ENCODE peak calls at places on chromosomes 2 and 18, in six cellular contexts. U is astrocyte, J is GM23248, V is PC-3, P is endothelial cell of umbilical vein, E is GM23338. Y is an unnamed sample.
A peak's percentile ranks its signal among the peaks of the same experiment; 100 is the strongest.

GRCh38 chr2:1605102-1605501 is 139.2 kb downstream of the PXDN start:
- DNase-seq in U (peak; percentile 61), P (peak; percentile 54), J (peak; percentile 57), E (peak; percentile 22), V (no peak), Y (no peak)

GRCh38 chr2:121356058-121356640 is 71.1 kb upstream of the TFCP2L1 start:
- DNase-seq in P (peak; percentile 74), E (peak; percentile 92), J (peak; percentile 78), U (peak; percentile 41), V (peak; percentile 91), Y (peak; percentile 83)

GRCh38 chr18:13983506-13983905 is 68.2 kb upstream of the MC2R start:
- DNase-seq in P (no peak), E (no peak), J (no peak), V (no peak), U (no peak), Y (no peak)

GRCh38 chr2:120793682-120794403 is 58.2 kb downstream of the GLI2 start:
- DNase-seq in E (no peak), J (peak; percentile 65), P (no peak), V (peak; percentile 71), U (peak; percentile 29), Y (no peak)

GRCh38 chr18:58105908-58106673 is 62.1 kb downstream of the NEDD4L start:
- DNase-seq in V (no peak), P (no peak), E (no peak), U (no peak), J (no peak), Y (no peak)

GRCh38 chr2:242075163-242075562 is 205.6 kb downstream of the RTP5 start:
- DNase-seq in U (peak; percentile 75), P (no peak), J (peak; percentile 66), V (no peak), E (no peak), Y (no peak)

GRCh38 chr2:16774980-16775963 is 109.6 kb upstream of the CYRIA start:
- DNase-seq in V (no peak), U (no peak), E (peak; percentile 59), J (no peak), P (no peak), Y (peak; percentile 51)

GRCh38 chr2:677056-677949 is at the start of gene TMEM18:
- DNase-seq in V (peak; percentile 98), U (peak; percentile 96), P (peak; percentile 98), E (peak; percentile 99), J (peak; percentile 100), Y (peak; percentile 98)

GRCh38 chr2:135561925-135562324 is 30.6 kb downstream of the R3HDM1 start:
- DNase-seq in J (no peak), U (no peak), E (no peak), V (no peak), P (no peak), Y (no peak)

GRCh38 chr2:23401427-23402204 is 16.6 kb downstream of the KLHL29 start:
- DNase-seq in P (no peak), V (no peak), J (no peak), E (no peak), U (no peak), Y (no peak)

GRCh38 chr2:36059684-36060083 is 295.9 kb upstream of the CRIM1 start:
- DNase-seq in E (no peak), V (no peak), U (no peak), P (peak; percentile 9), J (no peak), Y (peak; percentile 25)

GRCh38 chr2:226732478-226733188 is 67.0 kb downstream of the IRS1 start:
- DNase-seq in J (no peak), V (no peak), E (no peak), P (no peak), U (no peak), Y (no peak)

GRCh38 chr18:23529597-23529996 is 26.3 kb downstream of the RMC1 start:
- DNase-seq in E (no peak), J (peak; percentile 82), P (peak; percentile 28), V (peak; percentile 91), U (peak; percentile 55), Y (peak; percentile 40)

GRCh38 chr2:27735263-27735904 is 36.1 kb upstream of the MRPL33 start:
- DNase-seq in U (peak; percentile 73), V (no peak), E (peak; percentile 90), P (peak; percentile 46), J (peak; percentile 84), Y (peak; percentile 87)

GRCh38 chr2:12036640-12036983 is 290.2 kb downstream of the LPIN1 start:
- DNase-seq in E (no peak), J (no peak), V (peak; percentile 68), P (no peak), U (no peak), Y (no peak)

GRCh38 chr2:12702661-12703121 is 14.0 kb upstream of the TRIB2 start:
- DNase-seq in P (peak; percentile 93), J (peak; percentile 91), E (no peak), U (peak; percentile 87), V (peak; percentile 94), Y (no peak)

GRCh38 chr2:82993631-82994030 is 1465.4 kb downstream of the SUCLG1 start:
- DNase-seq in P (no peak), V (peak; percentile 96), E (peak; percentile 6), U (peak; percentile 32), J (no peak), Y (peak; percentile 12)

GRCh38 chr2:64601027-64601767 is 52.5 kb downstream of the SERTAD2 start:
- DNase-seq in P (no peak), E (no peak), V (no peak), U (no peak), J (no peak), Y (no peak)

GRCh38 chr2:53104263-53104662 is 663.3 kb upstream of the CHAC2 start:
- DNase-seq in V (peak; percentile 95), P (peak; percentile 54), E (peak; percentile 66), U (peak; percentile 87), J (peak; percentile 14), Y (peak; percentile 37)

GRCh38 chr18:12477606-12478005 is 69.9 kb downstream of the PRELID3A start:
- DNase-seq in P (no peak), U (no peak), E (no peak), J (no peak), V (no peak), Y (no peak)

GRCh38 chr2:46887028-46887885 is 28.3 kb downstream of the MCFD2 start:
- DNase-seq in V (peak; percentile 25), U (peak; percentile 85), E (no peak), P (no peak), J (peak; percentile 70), Y (no peak)

GRCh38 chr18:61333271-61333745 is at the start of gene CDH20:
- DNase-seq in P (no peak), J (no peak), U (no peak), E (peak; percentile 86), V (no peak), Y (no peak)

DNA sequence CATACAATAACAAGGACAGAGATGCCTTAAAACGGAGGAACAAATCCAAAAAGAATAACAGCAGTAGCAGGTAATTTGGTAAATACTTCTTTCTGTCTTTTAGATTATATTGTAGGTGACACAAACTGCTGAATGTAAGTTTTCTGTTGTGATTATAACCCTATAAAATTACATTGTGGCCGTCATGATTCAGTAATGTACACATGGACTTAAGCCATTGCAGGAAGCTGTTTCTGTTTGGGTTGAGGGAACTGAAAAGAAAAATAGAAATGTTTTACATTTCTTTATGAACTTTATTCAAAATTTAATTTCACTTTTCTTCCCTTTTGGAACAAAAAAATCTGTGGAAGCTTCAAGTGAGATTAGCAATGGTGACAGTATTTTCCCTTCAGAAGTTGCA is 1.2 kb downstream of the MXD1 start:
- DNase-seq in P (peak; percentile 35), E (no peak), U (no peak), J (no peak), V (peak; percentile 74), Y (no peak)
- H3K4me2 ChIP-seq in P (peak overlapping the region; percentile 90), E (peak overlapping the region; percentile 82), U (peak overlapping the region; percentile 91), J (peak overlapping the region; percentile 99), V (peak overlapping the region; percentile 96), Y (peak overlapping the region; percentile 83)

DNA sequence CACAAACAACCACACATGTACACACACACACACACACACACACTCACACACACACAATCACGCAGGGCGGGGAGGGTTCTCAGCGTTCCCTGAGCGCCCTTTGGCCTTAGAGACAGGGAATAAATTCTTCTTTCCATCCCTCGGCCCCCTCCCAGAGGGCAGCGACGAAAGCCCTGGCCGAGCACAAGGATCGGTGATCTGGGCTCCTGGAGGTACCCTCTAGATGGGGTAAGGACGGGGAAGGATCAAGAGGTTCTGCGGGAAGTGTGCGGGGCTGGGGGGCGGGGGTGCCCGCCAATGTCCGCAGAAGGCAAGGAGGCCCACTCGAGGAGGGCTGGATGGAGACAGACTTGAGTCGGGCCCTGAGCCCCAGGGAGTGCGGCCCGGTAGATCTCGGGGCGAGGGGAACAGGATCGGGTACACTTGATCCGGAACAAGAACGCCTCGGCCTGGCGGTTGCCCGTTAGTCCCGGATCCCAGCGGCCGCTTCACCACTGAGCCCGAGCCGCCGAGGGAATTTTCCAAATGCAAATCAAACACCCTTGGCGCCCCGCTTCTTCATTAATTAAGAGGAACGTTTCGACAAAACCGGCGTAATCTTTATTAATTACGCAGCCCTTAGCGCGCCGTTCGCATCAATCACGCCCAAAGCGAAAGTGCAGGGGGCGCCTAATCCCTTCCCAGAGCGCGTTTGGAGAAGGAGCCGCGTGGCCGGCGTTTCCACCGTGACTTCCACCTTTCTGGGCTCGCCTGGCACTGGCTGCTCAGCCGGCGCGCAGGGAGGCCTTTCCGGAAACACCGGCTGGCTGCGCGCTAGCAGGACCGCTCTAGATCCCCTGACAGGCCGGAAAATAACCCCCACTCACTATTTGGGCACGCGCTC is 7.0 kb upstream of the PAX3 start:
- DNase-seq in U (no peak), V (no peak), P (no peak), E (peak; percentile 74), J (peak; percentile 37), Y (no peak)
- TF ChIP-seq EZH2 in U (peak; percentile 25), V (no peak), P (peak; percentile 6), E (peak; percentile 75), J (peak; percentile 24), Y (peak; percentile 47)

DNA sequence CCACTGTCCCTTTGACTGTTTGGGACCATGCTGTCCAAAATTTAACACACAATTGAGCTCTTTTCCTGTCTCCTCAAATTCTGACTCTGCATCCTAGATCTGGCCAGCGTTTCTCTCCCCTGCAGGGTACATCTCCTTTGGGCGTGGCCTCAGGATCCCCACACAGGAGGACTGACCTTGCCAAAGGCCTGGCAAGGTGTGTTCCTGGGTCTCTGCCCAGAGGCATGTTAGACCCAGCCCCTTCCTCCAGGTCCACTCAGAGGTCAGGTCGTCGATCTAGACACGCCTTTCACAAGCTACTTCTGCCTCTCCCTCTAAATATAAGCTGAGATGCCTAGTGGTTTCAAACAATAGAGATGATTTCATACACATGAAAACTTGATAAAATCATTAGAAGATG is 45.4 kb upstream of the SMIM21 start:
- DNase-seq in E (no peak), V (no peak), U (no peak), P (no peak), J (no peak), Y (no peak)
- H3K4me2 ChIP-seq in E (no peak overlapping the region), V (no peak overlapping the region), U (no peak overlapping the region), P (no peak overlapping the region), J (no peak overlapping the region), Y (no peak overlapping the region)

DNA sequence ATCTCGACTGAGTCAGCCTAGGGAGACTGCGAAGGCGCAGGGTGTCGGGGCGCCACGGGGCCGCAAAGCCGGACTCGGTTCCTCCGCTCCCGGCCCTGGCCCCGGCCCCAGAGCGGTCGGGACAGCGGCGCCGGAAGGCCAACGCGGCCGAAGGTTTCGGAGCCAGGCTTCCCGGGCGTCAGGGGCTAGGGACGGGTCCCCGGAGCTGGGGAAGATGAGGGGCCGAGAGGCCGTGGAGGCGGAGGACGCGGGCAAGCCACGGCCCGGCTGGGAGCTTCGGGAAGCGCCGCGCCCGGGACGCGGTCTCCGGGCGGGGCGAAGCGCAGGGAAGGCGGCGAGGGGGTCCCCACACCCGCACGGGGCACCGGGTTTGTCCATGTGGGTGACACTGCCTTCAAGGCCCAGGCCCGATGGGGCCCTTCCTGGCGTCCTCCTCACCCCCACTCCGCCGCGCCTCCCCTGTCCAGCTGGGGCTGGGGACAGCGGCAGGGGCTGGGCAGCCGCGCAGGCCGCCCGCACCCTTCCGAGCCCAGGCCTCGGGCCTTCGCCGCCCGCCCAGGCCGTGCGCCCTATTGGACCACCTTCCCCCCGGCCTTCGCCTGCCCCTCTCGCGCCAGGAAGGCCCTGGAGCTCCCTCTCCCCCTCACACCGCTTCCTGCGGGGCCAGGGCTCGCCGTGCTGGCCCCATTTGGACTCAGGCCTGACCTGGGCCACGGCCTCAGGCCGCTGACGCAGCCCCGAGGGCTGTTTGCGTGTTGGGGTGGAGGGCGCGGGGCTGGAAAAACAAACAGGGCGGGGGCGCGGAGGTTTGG is 12.6 kb upstream of the SIX3 start:
- DNase-seq in E (peak; percentile 72), P (no peak), V (no peak), U (no peak), J (peak; percentile 34), Y (no peak)
- TF ChIP-seq EZH2 in E (peak; percentile 83), P (peak; percentile 100), V (no peak), U (peak; percentile 98), J (no peak), Y (peak; percentile 98)

Y was measured in hepatocyte.